ENCODE peak calls at places on chromosomes 12 and 14, in eight cellular contexts. X is transverse colon, D is heart left ventricle, Q is A549, V is uterus, A is endothelial cell of umbilical vein, N is HCT116, R is K562. F is an unnamed sample.
A peak's percentile ranks its signal among the peaks of the same experiment; 100 is the strongest.

GRCh38 chr14:36684946-36685345 is 23.3 kb downstream of the PAX9 start:
- DNase-seq in X (no peak), Q (no peak), N (no peak), V (no peak), D (no peak), A (no peak), R (no peak), F (no peak)

GRCh38 chr12:22539055-22539454 is 5.3 kb downstream of the C2CD5 start:
- DNase-seq in R (no peak), A (peak; percentile 11), V (no peak), N (no peak), X (no peak), Q (no peak), D (no peak), F (no peak)

GRCh38 chr12:106766393-106766826 is 8.1 kb upstream of the RIC8B start:
- DNase-seq in V (peak; percentile 74), Q (no peak), A (peak; percentile 70), N (no peak), X (no peak), D (peak; percentile 76), R (no peak), F (no peak)

GRCh38 chr12:48001426-48002178 is 2.7 kb downstream of the COL2A1 start:
- DNase-seq in N (peak; percentile 4), A (peak; percentile 39), X (peak; percentile 54), V (no peak), D (peak; percentile 50), Q (no peak), R (peak; percentile 55), F (no peak)

GRCh38 chr12:113302925-113303640 is 31.8 kb downstream of the SLC8B1 start:
- DNase-seq in X (no peak), N (no peak), Q (no peak), R (no peak), V (no peak), A (no peak), D (no peak), F (no peak)

GRCh38 chr12:25495336-25496097 is 57.6 kb downstream of the LMNTD1 start:
- DNase-seq in A (no peak), D (no peak), Q (peak; percentile 37), X (no peak), N (no peak), R (no peak), V (no peak), F (no peak)

GRCh38 chr12:80901661-80902060 is 36.1 kb downstream of the LIN7A start:
- DNase-seq in X (no peak), A (no peak), N (no peak), V (no peak), D (no peak), Q (no peak), R (no peak), F (no peak)

GRCh38 chr14:93857081-93857480 is 68.8 kb upstream of the PRIMA1 start:
- DNase-seq in X (no peak), R (no peak), A (no peak), V (no peak), Q (no peak), D (no peak), N (no peak), F (no peak)

GRCh38 chr14:67440513-67440912 is 28.5 kb upstream of the PLEK2 start:
- DNase-seq in Q (no peak), X (peak; percentile 51), D (no peak), R (no peak), V (no peak), N (no peak), A (no peak), F (no peak)

GRCh38 chr14:73567951-73568885 is 795 bp upstream of the ACOT2 start:
- DNase-seq in R (peak; percentile 0), A (peak; percentile 4), X (no peak), N (no peak), D (no peak), Q (no peak), V (no peak), F (no peak)

GRCh38 chr12:12540261-12541013 is 22.2 kb downstream of the DUSP16 start:
- DNase-seq in V (no peak), Q (no peak), R (no peak), X (no peak), D (no peak), A (no peak), N (no peak), F (no peak)

GRCh38 chr14:89215166-89215940 is 201.7 kb downstream of the FOXN3 start:
- DNase-seq in N (no peak), Q (no peak), V (no peak), D (no peak), X (no peak), A (no peak), R (peak; percentile 8), F (no peak)

GRCh38 chr12:90712671-90713070 is 242.3 kb downstream of the CCER1 start:
- DNase-seq in N (no peak), R (no peak), A (peak; percentile 48), X (no peak), D (no peak), V (no peak), Q (peak; percentile 21), F (no peak)

GRCh38 chr14:95463173-95463901 is 53.1 kb downstream of the SYNE3 start:
- DNase-seq in N (no peak), A (peak; percentile 86), D (peak; percentile 50), V (no peak), X (peak; percentile 66), Q (no peak), R (no peak), F (no peak)

GRCh38 chr14:106417224-106418049 is 891.1 kb downstream of the TMEM121 start:
- DNase-seq in N (peak; percentile 3), R (peak; percentile 60), A (no peak), X (peak; percentile 61), V (no peak), D (peak; percentile 60), Q (peak; percentile 78), F (no peak)

GRCh38 chr12:123532021-123532420 is 1.5 kb downstream of the RILPL1 start:
- DNase-seq in N (no peak), X (peak; percentile 21), R (no peak), V (no peak), Q (no peak), D (no peak), A (peak; percentile 85), F (no peak)

GRCh38 chr12:2664721-2665577 is 129.8 kb upstream of the FKBP4 start:
- DNase-seq in Q (no peak), D (no peak), N (no peak), A (no peak), V (peak; percentile 5), R (no peak), X (no peak), F (peak; percentile 50)

GRCh38 chr14:84998216-84998615 is 531.7 kb upstream of the FLRT2 start:
- DNase-seq in Q (no peak), A (no peak), R (no peak), X (no peak), D (no peak), V (no peak), N (no peak), F (no peak)

GRCh38 chr14:79016828-79017505 is 846.8 kb downstream of the NRXN3 start:
- DNase-seq in N (no peak), R (no peak), X (no peak), D (no peak), A (peak; percentile 6), V (no peak), Q (peak; percentile 19), F (no peak)

GRCh38 chr14:29741909-29742401 is 185.7 kb downstream of the PRKD1 start:
- DNase-seq in V (peak; percentile 30), Q (no peak), X (no peak), D (peak; percentile 38), N (no peak), R (no peak), A (peak; percentile 84), F (no peak)

GRCh38 chr14:99562848-99563748 is 40.9 kb downstream of the CCDC85C start:
- DNase-seq in Q (peak; percentile 86), A (peak; percentile 77), V (peak; percentile 88), X (peak; percentile 82), R (peak; percentile 55), N (no peak), D (peak; percentile 91), F (no peak)
- TF ChIP-seq POLR2A in Q (no peak), A (no peak), V (no peak), X (no peak), R (no peak), N (no peak), D (no peak), F (no peak)

GRCh38 chr14:90641111-90642010 is 174.9 kb downstream of the TTC7B start:
- DNase-seq in X (no peak), V (no peak), N (no peak), A (no peak), R (no peak), Q (no peak), D (no peak), F (no peak)
- H3K4me1 ChIP-seq in X (peaks cover 7% of the 10 kb centered on the region), V (no peaks in the 10 kb centered on the region), N (peaks cover 18% of the 10 kb centered on the region), A (no peaks in the 10 kb centered on the region), R (no peaks in the 10 kb centered on the region), Q (peaks cover 10% of the 10 kb centered on the region), D (peaks cover 23% of the 10 kb centered on the region), F (no peaks in the 10 kb centered on the region)

DNA sequence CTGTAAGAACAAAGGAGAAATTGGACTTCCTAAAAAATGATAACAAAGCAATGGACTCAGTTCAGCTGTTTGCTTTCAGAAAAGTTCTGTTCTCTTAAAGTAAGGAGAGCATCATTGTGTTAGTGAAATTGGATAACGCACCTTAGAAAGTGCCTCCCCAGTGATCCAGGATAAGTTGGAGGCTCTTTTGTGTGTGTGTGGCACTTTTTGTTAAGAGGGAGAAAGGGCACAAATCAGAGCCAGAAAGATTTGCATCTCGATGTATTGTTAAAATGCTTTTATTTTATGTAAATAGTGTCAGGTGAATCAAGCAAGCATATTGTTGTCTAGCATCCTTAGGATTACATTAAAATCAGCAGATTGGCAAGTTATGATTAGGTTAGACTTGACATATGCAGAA is 2.1 kb downstream of the STK38L start:
- DNase-seq in X (no peak), A (no peak), N (no peak), D (no peak), V (no peak), Q (no peak), R (no peak), F (no peak)
- H3K4me3 ChIP-seq in X (no peak overlapping the region), A (peak overlapping the region; percentile 87), N (no peak overlapping the region), D (peak overlapping the region; percentile 69), V (peak overlapping the region; percentile 61), Q (no peak overlapping the region), R (no peak overlapping the region), F (no peak overlapping the region)

GRCh38 chr14:74941676-74942097 is 13.7 kb downstream of the PGF start:
- DNase-seq in D (peak; percentile 76), V (peak; percentile 56), R (peak; percentile 53), Q (no peak), N (no peak), A (peak; percentile 53), X (peak; percentile 52), F (no peak)
- TF ChIP-seq POLR2A in D (no peak), V (no peak), R (no peak), Q (no peak), N (no peak), A (no peak), X (peak; percentile 34), F (no peak)